ENCODE peak calls at places on chromosomes 13 and 19, in ten cellular contexts. W is T-helper 2 cell, R is aorta, U is frontal cortex, K is body of pancreas, N is lower leg skin, J is HS-5, D is NCI-H748 treated with DMSO at 0.1 percent for 48 hours, G is anterior cingulate cortex, Z is GM18507. E is an unnamed sample.

GRCh38 chr19:47471733-47472457 is at the start of gene SLC8A2:
- DNase-seq in K (peak), G (peak), U (peak), W (peak), J (no peak), R (peak), N (no peak), Z (no peak), D (peak), E (peak)

GRCh38 chr19:10450853-10451609 is 30.7 kb downstream of the PDE4A start:
- DNase-seq in U (no peak), W (no peak), D (no peak), Z (no peak), J (no peak), K (no peak), G (no peak), N (no peak), R (no peak), E (no peak)

GRCh38 chr13:19685034-19685433 is 51.6 kb downstream of the MPHOSPH8 start:
- DNase-seq in Z (no peak), W (no peak), D (no peak), G (no peak), U (no peak), J (no peak), N (no peak), K (peak), R (no peak), E (no peak)

GRCh38 chr13:50911937-50912624 is 2.5 kb downstream of the RNASEH2B start:
- DNase-seq in W (peak), K (peak), R (peak), U (peak), D (peak), J (no peak), G (peak), Z (no peak), N (peak), E (no peak)

GRCh38 chr19:38834104-38834490 is 2.5 kb upstream of the ECH1 start:
- DNase-seq in G (no peak), N (no peak), R (no peak), J (no peak), Z (no peak), D (no peak), K (no peak), W (no peak), U (no peak), E (no peak)

GRCh38 chr13:25210842-25211241 is 38.8 kb upstream of the AMER2 start:
- DNase-seq in W (no peak), R (no peak), U (no peak), K (no peak), Z (no peak), N (no peak), D (no peak), G (no peak), J (no peak), E (no peak)

GRCh38 chr13:95676100-95676774 is 702 bp upstream of the DNAJC3 start:
- DNase-seq in Z (no peak), R (no peak), G (no peak), N (peak), W (no peak), J (no peak), K (peak), U (peak), D (peak), E (no peak)

GRCh38 chr13:43364210-43365041 is 341.0 kb downstream of the DNAJC15 start:
- DNase-seq in G (no peak), N (no peak), R (peak), Z (no peak), W (no peak), D (no peak), K (no peak), U (no peak), J (no peak), E (no peak)

GRCh38 chr13:32408999-32409313 is 19.0 kb downstream of the N4BP2L1 start:
- DNase-seq in D (peak), U (no peak), N (no peak), Z (no peak), K (no peak), J (no peak), R (no peak), W (no peak), G (no peak), E (no peak)

GRCh38 chr19:4310247-4311121 is 6.1 kb downstream of the FSD1 start:
- DNase-seq in D (no peak), N (no peak), W (no peak), J (no peak), K (no peak), Z (no peak), G (no peak), R (no peak), U (no peak), E (no peak)

GRCh38 chr19:9641810-9642209 is 20.8 kb upstream of the ZNF561 start:
- DNase-seq in G (no peak), N (no peak), W (no peak), K (no peak), R (no peak), J (no peak), Z (no peak), D (no peak), U (no peak), E (no peak)

GRCh38 chr13:77878186-77878585 is 40.4 kb downstream of the EDNRB start:
- DNase-seq in K (no peak), G (no peak), N (no peak), U (no peak), Z (no peak), W (no peak), J (no peak), R (no peak), D (no peak), E (no peak)

GRCh38 chr19:45164577-45165335 is 4.0 kb upstream of the NKPD1 start:
- DNase-seq in U (no peak), Z (peak), D (no peak), W (peak), N (peak), K (peak), R (no peak), J (no peak), G (no peak), E (no peak)

GRCh38 chr13:98606296-98606695 is 29.4 kb upstream of the STK24 start:
- DNase-seq in Z (no peak), G (no peak), U (no peak), R (no peak), W (no peak), N (no peak), K (no peak), D (no peak), J (no peak), E (no peak)

GRCh38 chr19:58218899-58219298 is 9.8 kb upstream of the ZNF544 start:
- DNase-seq in K (no peak), G (no peak), U (no peak), J (no peak), Z (no peak), D (peak), N (no peak), W (no peak), R (no peak), E (no peak)

GRCh38 chr13:30744056-30744684 is 8.8 kb downstream of the ALOX5AP start:
- DNase-seq in K (no peak), W (peak), G (no peak), N (no peak), R (peak), D (no peak), U (no peak), J (no peak), Z (peak), E (no peak)

GRCh38 chr13:109332501-109333499 is 453.6 kb downstream of the IRS2 start:
- DNase-seq in K (no peak), R (no peak), U (no peak), G (no peak), J (no peak), Z (no peak), D (peak), W (no peak), N (no peak), E (no peak)

GRCh38 chr19:44003461-44004134 is 841 bp downstream of the ZNF230 start:
- DNase-seq in G (no peak), Z (no peak), W (no peak), J (no peak), K (no peak), N (peak), D (peak), U (no peak), R (no peak), E (no peak)

GRCh38 chr13:42594577-42595571 is 20.9 kb downstream of the TNFSF11 start:
- DNase-seq in Z (peak), U (no peak), N (no peak), R (peak), W (no peak), J (peak), G (peak), K (peak), D (peak), E (no peak)

GRCh38 chr19:13790354-13790753 is 4.9 kb upstream of the ZSWIM4 start:
- DNase-seq in J (no peak), K (no peak), Z (no peak), U (no peak), G (no peak), W (no peak), R (no peak), N (no peak), D (no peak), E (no peak)

GRCh38 chr13:94657167-94657566 is 55.2 kb downstream of the SOX21 start:
- DNase-seq in R (no peak), Z (no peak), D (no peak), N (no peak), K (no peak), G (no peak), W (no peak), U (no peak), J (peak), E (no peak)

GRCh38 chr13:67184247-67184646 is 45.9 kb downstream of the PCDH9 start:
- DNase-seq in N (no peak), Z (no peak), J (no peak), W (no peak), D (no peak), U (no peak), G (no peak), R (no peak), K (no peak), E (no peak)

E was measured in T1000.